ENCODE peak calls at places on chromosomes 6 and 20, in eight cellular contexts. One of them, this sample, is unnamed.

GRCh38 chr20:4546786-4547185 is 174.9 kb upstream of the PRND start:
- DNase-seq in aorta: no peak
- DNase-seq in NCI-H2171 treated with DMSO at 0.1 percent for 48 hours: no peak
- DNase-seq in WTC11: no peak
- DNase-seq in Daoy: peak; percentile 69
- DNase-seq in glutamatergic neuron: no peak
- DNase-seq in islet precursor cell: no peak
- DNase-seq in AG09319: no peak
- DNase-seq in this sample: no peak

GRCh38 chr6:15616266-15616665 is 46.6 kb downstream of the DTNBP1 start:
- DNase-seq in aorta: no peak
- DNase-seq in NCI-H2171 treated with DMSO at 0.1 percent for 48 hours: no peak
- DNase-seq in WTC11: no peak
- DNase-seq in Daoy: no peak
- DNase-seq in glutamatergic neuron: no peak
- DNase-seq in islet precursor cell: no peak
- DNase-seq in AG09319: no peak
- DNase-seq in this sample: no peak

GRCh38 chr20:51095755-51096509 is 73.0 kb upstream of the KCNG1 start:
- DNase-seq in aorta: no peak
- DNase-seq in NCI-H2171 treated with DMSO at 0.1 percent for 48 hours: peak; percentile 10
- DNase-seq in WTC11: no peak
- DNase-seq in Daoy: no peak
- DNase-seq in glutamatergic neuron: no peak
- DNase-seq in islet precursor cell: no peak
- DNase-seq in AG09319: no peak
- DNase-seq in this sample: peak; percentile 15

GRCh38 chr6:157033428-157034140 is 256.4 kb downstream of the ARID1B start:
- DNase-seq in aorta: no peak
- DNase-seq in NCI-H2171 treated with DMSO at 0.1 percent for 48 hours: no peak
- DNase-seq in WTC11: no peak
- DNase-seq in Daoy: no peak
- DNase-seq in glutamatergic neuron: no peak
- DNase-seq in islet precursor cell: no peak
- DNase-seq in AG09319: no peak
- DNase-seq in this sample: no peak

GRCh38 chr6:123829302-123829953 is 25.8 kb downstream of the NKAIN2 start:
- DNase-seq in aorta: no peak
- DNase-seq in NCI-H2171 treated with DMSO at 0.1 percent for 48 hours: no peak
- DNase-seq in WTC11: no peak
- DNase-seq in Daoy: no peak
- DNase-seq in glutamatergic neuron: no peak
- DNase-seq in islet precursor cell: no peak
- DNase-seq in AG09319: no peak
- DNase-seq in this sample: no peak

GRCh38 chr20:41958391-41958790 is 340.2 kb upstream of the CHD6 start:
- DNase-seq in aorta: no peak
- DNase-seq in NCI-H2171 treated with DMSO at 0.1 percent for 48 hours: no peak
- DNase-seq in WTC11: no peak
- DNase-seq in Daoy: no peak
- DNase-seq in glutamatergic neuron: no peak
- DNase-seq in islet precursor cell: peak; percentile 9
- DNase-seq in AG09319: no peak
- DNase-seq in this sample: no peak

GRCh38 chr6:130377911-130378310 is 12.1 kb downstream of the TMEM200A start:
- DNase-seq in aorta: no peak
- DNase-seq in NCI-H2171 treated with DMSO at 0.1 percent for 48 hours: no peak
- DNase-seq in WTC11: no peak
- DNase-seq in Daoy: no peak
- DNase-seq in glutamatergic neuron: no peak
- DNase-seq in islet precursor cell: no peak
- DNase-seq in AG09319: no peak
- DNase-seq in this sample: no peak

GRCh38 chr6:158817298-158818007 is 1.7 kb downstream of the EZR start:
- DNase-seq in aorta: no peak
- DNase-seq in NCI-H2171 treated with DMSO at 0.1 percent for 48 hours: no peak
- DNase-seq in WTC11: peak; percentile 32
- DNase-seq in Daoy: peak; percentile 58
- DNase-seq in glutamatergic neuron: peak; percentile 55
- DNase-seq in islet precursor cell: peak; percentile 71
- DNase-seq in AG09319: no peak
- DNase-seq in this sample: no peak

GRCh38 chr20:15163632-15164031 is 826.2 kb upstream of the FLRT3 start:
- DNase-seq in aorta: no peak
- DNase-seq in NCI-H2171 treated with DMSO at 0.1 percent for 48 hours: no peak
- DNase-seq in WTC11: no peak
- DNase-seq in Daoy: no peak
- DNase-seq in glutamatergic neuron: no peak
- DNase-seq in islet precursor cell: no peak
- DNase-seq in AG09319: no peak
- DNase-seq in this sample: no peak

GRCh38 chr20:59567585-59568508 is 36.5 kb upstream of the PHACTR3 start:
- DNase-seq in aorta: no peak
- DNase-seq in NCI-H2171 treated with DMSO at 0.1 percent for 48 hours: no peak
- DNase-seq in WTC11: no peak
- DNase-seq in Daoy: no peak
- DNase-seq in glutamatergic neuron: no peak
- DNase-seq in islet precursor cell: peak; percentile 40
- DNase-seq in AG09319: no peak
- DNase-seq in this sample: no peak

GRCh38 chr6:2589171-2589661 is 161.5 kb downstream of the MYLK4 start:
- DNase-seq in aorta: no peak
- DNase-seq in NCI-H2171 treated with DMSO at 0.1 percent for 48 hours: no peak
- DNase-seq in WTC11: peak; percentile 23
- DNase-seq in Daoy: no peak
- DNase-seq in glutamatergic neuron: no peak
- DNase-seq in islet precursor cell: peak; percentile 78
- DNase-seq in AG09319: no peak
- DNase-seq in this sample: no peak

GRCh38 chr6:79301290-79301689 is 66.8 kb upstream of the HMGN3 start:
- DNase-seq in aorta: no peak
- DNase-seq in NCI-H2171 treated with DMSO at 0.1 percent for 48 hours: no peak
- DNase-seq in WTC11: no peak
- DNase-seq in Daoy: no peak
- DNase-seq in glutamatergic neuron: no peak
- DNase-seq in islet precursor cell: no peak
- DNase-seq in AG09319: no peak
- DNase-seq in this sample: no peak

GRCh38 chr6:112983741-112984221 is 636.7 kb downstream of the RFPL4B start:
- DNase-seq in aorta: no peak
- DNase-seq in NCI-H2171 treated with DMSO at 0.1 percent for 48 hours: no peak
- DNase-seq in WTC11: no peak
- DNase-seq in Daoy: no peak
- DNase-seq in glutamatergic neuron: no peak
- DNase-seq in islet precursor cell: no peak
- DNase-seq in AG09319: peak; percentile 46
- DNase-seq in this sample: no peak

GRCh38 chr6:157145656-157146285 is 177.5 kb downstream of the TMEM242 start:
- DNase-seq in aorta: no peak
- DNase-seq in NCI-H2171 treated with DMSO at 0.1 percent for 48 hours: no peak
- DNase-seq in WTC11: no peak
- DNase-seq in Daoy: no peak
- DNase-seq in glutamatergic neuron: no peak
- DNase-seq in islet precursor cell: no peak
- DNase-seq in AG09319: no peak
- DNase-seq in this sample: no peak

GRCh38 chr6:150204705-150205472 is 62.0 kb downstream of the PPP1R14C start:
- DNase-seq in aorta: no peak
- DNase-seq in NCI-H2171 treated with DMSO at 0.1 percent for 48 hours: no peak
- DNase-seq in WTC11: no peak
- DNase-seq in Daoy: no peak
- DNase-seq in glutamatergic neuron: no peak
- DNase-seq in islet precursor cell: peak; percentile 57
- DNase-seq in AG09319: no peak
- DNase-seq in this sample: no peak

GRCh38 chr6:119390276-119390793 is 40.8 kb upstream of the MAN1A1 start:
- DNase-seq in aorta: no peak
- DNase-seq in NCI-H2171 treated with DMSO at 0.1 percent for 48 hours: no peak
- DNase-seq in WTC11: no peak
- DNase-seq in Daoy: peak; percentile 7
- DNase-seq in glutamatergic neuron: no peak
- DNase-seq in islet precursor cell: peak; percentile 55
- DNase-seq in AG09319: no peak
- DNase-seq in this sample: no peak

GRCh38 chr6:148272084-148272483 is 70.6 kb upstream of the SASH1 start:
- DNase-seq in aorta: no peak
- DNase-seq in NCI-H2171 treated with DMSO at 0.1 percent for 48 hours: no peak
- DNase-seq in WTC11: no peak
- DNase-seq in Daoy: peak; percentile 93
- DNase-seq in glutamatergic neuron: no peak
- DNase-seq in islet precursor cell: peak; percentile 86
- DNase-seq in AG09319: peak; percentile 89
- DNase-seq in this sample: no peak

This sample was measured in posterior vena cava.